ENCODE peak calls at places on chromosome 12, in ten cellular contexts. One of them, this sample, is unnamed.

GRCh38 chr12:108779998-108780688 is 48.8 kb upstream of the CORO1C start:
- DNase-seq in hepatocyte: no peak
- DNase-seq in HFF-Myc: no peak
- DNase-seq in MM.1S: no peak
- DNase-seq in prostate gland: no peak
- DNase-seq in mucosa of descending colon: no peak
- DNase-seq in AG09309: no peak
- DNase-seq in CD4-positive, alpha-beta T cell: no peak
- DNase-seq in IMR-90: no peak
- DNase-seq in neural crest cell: no peak
- DNase-seq in this sample: no peak

GRCh38 chr12:7190268-7191055 is 976 bp downstream of the PEX5 start:
- DNase-seq in hepatocyte: peak
- DNase-seq in HFF-Myc: no peak
- DNase-seq in MM.1S: no peak
- DNase-seq in prostate gland: peak
- DNase-seq in mucosa of descending colon: peak
- DNase-seq in AG09309: no peak
- DNase-seq in CD4-positive, alpha-beta T cell: no peak
- DNase-seq in IMR-90: peak
- DNase-seq in neural crest cell: peak
- DNase-seq in this sample: peak

GRCh38 chr12:26122681-26123481 is 2.0 kb downstream of the BHLHE41 start:
- DNase-seq in hepatocyte: peak
- DNase-seq in HFF-Myc: peak
- DNase-seq in MM.1S: peak
- DNase-seq in prostate gland: peak
- DNase-seq in mucosa of descending colon: peak
- DNase-seq in AG09309: no peak
- DNase-seq in CD4-positive, alpha-beta T cell: no peak
- DNase-seq in IMR-90: peak
- DNase-seq in neural crest cell: peak
- DNase-seq in this sample: peak

GRCh38 chr12:53777936-53778644 is 26.3 kb upstream of the CISTR start:
- DNase-seq in hepatocyte: no peak
- DNase-seq in HFF-Myc: no peak
- DNase-seq in MM.1S: no peak
- DNase-seq in prostate gland: no peak
- DNase-seq in mucosa of descending colon: peak
- DNase-seq in AG09309: no peak
- DNase-seq in CD4-positive, alpha-beta T cell: no peak
- DNase-seq in IMR-90: no peak
- DNase-seq in neural crest cell: no peak
- DNase-seq in this sample: no peak

GRCh38 chr12:2265461-2266167 is 212.8 kb downstream of the CACNA1C start:
- DNase-seq in hepatocyte: no peak
- DNase-seq in HFF-Myc: no peak
- DNase-seq in MM.1S: no peak
- DNase-seq in prostate gland: no peak
- DNase-seq in mucosa of descending colon: no peak
- DNase-seq in AG09309: no peak
- DNase-seq in CD4-positive, alpha-beta T cell: no peak
- DNase-seq in IMR-90: no peak
- DNase-seq in neural crest cell: no peak
- DNase-seq in this sample: no peak

GRCh38 chr12:9095322-9095721 is 20.4 kb downstream of the A2M start:
- DNase-seq in hepatocyte: no peak
- DNase-seq in HFF-Myc: no peak
- DNase-seq in MM.1S: no peak
- DNase-seq in prostate gland: no peak
- DNase-seq in mucosa of descending colon: no peak
- DNase-seq in AG09309: no peak
- DNase-seq in CD4-positive, alpha-beta T cell: no peak
- DNase-seq in IMR-90: no peak
- DNase-seq in neural crest cell: no peak
- DNase-seq in this sample: no peak

GRCh38 chr12:96132819-96133218 is 61.4 kb upstream of the ELK3 start:
- DNase-seq in hepatocyte: no peak
- DNase-seq in HFF-Myc: peak
- DNase-seq in MM.1S: no peak
- DNase-seq in prostate gland: no peak
- DNase-seq in mucosa of descending colon: peak
- DNase-seq in AG09309: no peak
- DNase-seq in CD4-positive, alpha-beta T cell: peak
- DNase-seq in IMR-90: no peak
- DNase-seq in neural crest cell: no peak
- DNase-seq in this sample: no peak

GRCh38 chr12:78121969-78122610 is 291.4 kb downstream of the NAV3 start:
- DNase-seq in hepatocyte: peak
- DNase-seq in HFF-Myc: peak
- DNase-seq in MM.1S: no peak
- DNase-seq in prostate gland: no peak
- DNase-seq in mucosa of descending colon: no peak
- DNase-seq in AG09309: no peak
- DNase-seq in CD4-positive, alpha-beta T cell: no peak
- DNase-seq in IMR-90: peak
- DNase-seq in neural crest cell: no peak
- DNase-seq in this sample: no peak

GRCh38 chr12:47577213-47577612 is 128.6 kb downstream of the RPAP3 start:
- DNase-seq in hepatocyte: no peak
- DNase-seq in HFF-Myc: no peak
- DNase-seq in MM.1S: no peak
- DNase-seq in prostate gland: no peak
- DNase-seq in mucosa of descending colon: no peak
- DNase-seq in AG09309: no peak
- DNase-seq in CD4-positive, alpha-beta T cell: no peak
- DNase-seq in IMR-90: no peak
- DNase-seq in neural crest cell: no peak
- DNase-seq in this sample: no peak

GRCh38 chr12:7374423-7375144 is 69.4 kb downstream of the CD163L1 start:
- DNase-seq in hepatocyte: peak
- DNase-seq in HFF-Myc: no peak
- DNase-seq in MM.1S: peak
- DNase-seq in prostate gland: no peak
- DNase-seq in mucosa of descending colon: peak
- DNase-seq in AG09309: peak
- DNase-seq in CD4-positive, alpha-beta T cell: no peak
- DNase-seq in IMR-90: peak
- DNase-seq in neural crest cell: no peak
- DNase-seq in this sample: peak

GRCh38 chr12:69821032-69821431 is 4.0 kb upstream of the MYRFL start:
- DNase-seq in hepatocyte: no peak
- DNase-seq in HFF-Myc: no peak
- DNase-seq in MM.1S: no peak
- DNase-seq in prostate gland: no peak
- DNase-seq in mucosa of descending colon: no peak
- DNase-seq in AG09309: no peak
- DNase-seq in CD4-positive, alpha-beta T cell: no peak
- DNase-seq in IMR-90: no peak
- DNase-seq in neural crest cell: no peak
- DNase-seq in this sample: no peak

GRCh38 chr12:89863968-89864367 is 155.3 kb upstream of the ATP2B1 start:
- DNase-seq in hepatocyte: no peak
- DNase-seq in HFF-Myc: no peak
- DNase-seq in MM.1S: peak
- DNase-seq in prostate gland: no peak
- DNase-seq in mucosa of descending colon: no peak
- DNase-seq in AG09309: no peak
- DNase-seq in CD4-positive, alpha-beta T cell: no peak
- DNase-seq in IMR-90: no peak
- DNase-seq in neural crest cell: no peak
- DNase-seq in this sample: no peak

GRCh38 chr12:1573960-1574862 is 20.2 kb downstream of the FBXL14 start:
- DNase-seq in hepatocyte: peak
- DNase-seq in HFF-Myc: no peak
- DNase-seq in MM.1S: no peak
- DNase-seq in prostate gland: no peak
- DNase-seq in mucosa of descending colon: no peak
- DNase-seq in AG09309: no peak
- DNase-seq in CD4-positive, alpha-beta T cell: no peak
- DNase-seq in IMR-90: no peak
- DNase-seq in neural crest cell: no peak
- DNase-seq in this sample: no peak

GRCh38 chr12:4595881-4596280 is 33.9 kb downstream of the DYRK4 start:
- DNase-seq in hepatocyte: no peak
- DNase-seq in HFF-Myc: no peak
- DNase-seq in MM.1S: no peak
- DNase-seq in prostate gland: no peak
- DNase-seq in mucosa of descending colon: no peak
- DNase-seq in AG09309: no peak
- DNase-seq in CD4-positive, alpha-beta T cell: no peak
- DNase-seq in IMR-90: no peak
- DNase-seq in neural crest cell: no peak
- DNase-seq in this sample: no peak

GRCh38 chr12:107131832-107132616 is 38.7 kb upstream of the CRY1 start:
- DNase-seq in hepatocyte: peak
- DNase-seq in HFF-Myc: peak
- DNase-seq in MM.1S: peak
- DNase-seq in prostate gland: peak
- DNase-seq in mucosa of descending colon: peak
- DNase-seq in AG09309: no peak
- DNase-seq in CD4-positive, alpha-beta T cell: no peak
- DNase-seq in IMR-90: peak
- DNase-seq in neural crest cell: peak
- DNase-seq in this sample: peak

GRCh38 chr12:115051378-115051777 is 367.4 kb upstream of the TBX3 start:
- DNase-seq in hepatocyte: no peak
- DNase-seq in HFF-Myc: no peak
- DNase-seq in MM.1S: no peak
- DNase-seq in prostate gland: no peak
- DNase-seq in mucosa of descending colon: no peak
- DNase-seq in AG09309: no peak
- DNase-seq in CD4-positive, alpha-beta T cell: no peak
- DNase-seq in IMR-90: no peak
- DNase-seq in neural crest cell: no peak
- DNase-seq in this sample: peak

GRCh38 chr12:32947203-32947795 is 50.7 kb upstream of the PKP2 start:
- DNase-seq in hepatocyte: peak
- DNase-seq in HFF-Myc: no peak
- DNase-seq in MM.1S: peak
- DNase-seq in prostate gland: no peak
- DNase-seq in mucosa of descending colon: no peak
- DNase-seq in AG09309: no peak
- DNase-seq in CD4-positive, alpha-beta T cell: no peak
- DNase-seq in IMR-90: no peak
- DNase-seq in neural crest cell: no peak
- DNase-seq in this sample: no peak
- TF ChIP-seq CTCF in hepatocyte: peak
- TF ChIP-seq CTCF in HFF-Myc: no peak
- TF ChIP-seq CTCF in MM.1S: peak
- TF ChIP-seq CTCF in prostate gland: no peak
- TF ChIP-seq CTCF in mucosa of descending colon: no peak
- TF ChIP-seq CTCF in AG09309: no peak
- TF ChIP-seq CTCF in CD4-positive, alpha-beta T cell: no peak
- TF ChIP-seq CTCF in IMR-90: no peak
- TF ChIP-seq CTCF in neural crest cell: peak
- TF ChIP-seq CTCF in this sample: no peak

DNA sequence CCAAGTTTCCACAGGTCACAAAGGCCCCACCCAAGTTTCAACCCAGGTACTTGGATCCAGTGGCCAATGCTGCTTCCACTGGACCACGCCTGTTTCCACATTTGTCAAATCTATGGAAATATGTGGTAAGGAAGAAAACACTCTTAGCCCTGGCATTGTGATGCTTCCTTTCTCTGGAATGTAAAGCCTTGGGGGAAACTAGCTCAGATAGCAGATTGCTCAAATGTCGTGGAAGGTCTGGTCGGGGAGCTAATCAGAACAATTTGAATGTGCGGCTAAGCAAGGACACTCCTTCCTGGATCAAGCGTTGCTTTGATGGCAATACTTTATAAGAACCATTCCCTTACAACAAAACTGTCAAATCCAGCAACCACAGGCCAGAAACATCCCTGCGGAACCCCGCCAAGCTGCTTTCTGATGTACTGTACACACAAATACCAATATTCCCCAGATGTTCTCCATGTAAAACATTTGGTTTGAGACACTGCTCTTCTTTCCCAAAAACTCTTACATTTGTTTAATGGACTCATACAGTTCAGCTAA is 20.4 kb downstream of the NUAK1 start:
- DNase-seq in hepatocyte: no peak
- DNase-seq in HFF-Myc: no peak
- DNase-seq in MM.1S: no peak
- DNase-seq in prostate gland: no peak
- DNase-seq in mucosa of descending colon: no peak
- DNase-seq in AG09309: no peak
- DNase-seq in CD4-positive, alpha-beta T cell: no peak
- DNase-seq in IMR-90: no peak
- DNase-seq in neural crest cell: no peak
- DNase-seq in this sample: no peak
- TF ChIP-seq CTCF in hepatocyte: no peak
- TF ChIP-seq CTCF in HFF-Myc: no peak
- TF ChIP-seq CTCF in MM.1S: no peak
- TF ChIP-seq CTCF in prostate gland: no peak
- TF ChIP-seq CTCF in mucosa of descending colon: no peak
- TF ChIP-seq CTCF in AG09309: no peak
- TF ChIP-seq CTCF in CD4-positive, alpha-beta T cell: no peak
- TF ChIP-seq CTCF in IMR-90: no peak
- TF ChIP-seq CTCF in neural crest cell: no peak
- TF ChIP-seq CTCF in this sample: no peak

GRCh38 chr12:105281694-105282049 is 45.7 kb upstream of the APPL2 start:
- DNase-seq in hepatocyte: peak
- DNase-seq in HFF-Myc: no peak
- DNase-seq in MM.1S: no peak
- DNase-seq in prostate gland: no peak
- DNase-seq in mucosa of descending colon: peak
- DNase-seq in AG09309: no peak
- DNase-seq in CD4-positive, alpha-beta T cell: no peak
- DNase-seq in IMR-90: no peak
- DNase-seq in neural crest cell: no peak
- DNase-seq in this sample: no peak
- TF ChIP-seq CTCF in hepatocyte: no peak
- TF ChIP-seq CTCF in HFF-Myc: no peak
- TF ChIP-seq CTCF in MM.1S: no peak
- TF ChIP-seq CTCF in prostate gland: no peak
- TF ChIP-seq CTCF in mucosa of descending colon: peak
- TF ChIP-seq CTCF in AG09309: no peak
- TF ChIP-seq CTCF in CD4-positive, alpha-beta T cell: no peak
- TF ChIP-seq CTCF in IMR-90: no peak
- TF ChIP-seq CTCF in neural crest cell: no peak
- TF ChIP-seq CTCF in this sample: no peak

DNA sequence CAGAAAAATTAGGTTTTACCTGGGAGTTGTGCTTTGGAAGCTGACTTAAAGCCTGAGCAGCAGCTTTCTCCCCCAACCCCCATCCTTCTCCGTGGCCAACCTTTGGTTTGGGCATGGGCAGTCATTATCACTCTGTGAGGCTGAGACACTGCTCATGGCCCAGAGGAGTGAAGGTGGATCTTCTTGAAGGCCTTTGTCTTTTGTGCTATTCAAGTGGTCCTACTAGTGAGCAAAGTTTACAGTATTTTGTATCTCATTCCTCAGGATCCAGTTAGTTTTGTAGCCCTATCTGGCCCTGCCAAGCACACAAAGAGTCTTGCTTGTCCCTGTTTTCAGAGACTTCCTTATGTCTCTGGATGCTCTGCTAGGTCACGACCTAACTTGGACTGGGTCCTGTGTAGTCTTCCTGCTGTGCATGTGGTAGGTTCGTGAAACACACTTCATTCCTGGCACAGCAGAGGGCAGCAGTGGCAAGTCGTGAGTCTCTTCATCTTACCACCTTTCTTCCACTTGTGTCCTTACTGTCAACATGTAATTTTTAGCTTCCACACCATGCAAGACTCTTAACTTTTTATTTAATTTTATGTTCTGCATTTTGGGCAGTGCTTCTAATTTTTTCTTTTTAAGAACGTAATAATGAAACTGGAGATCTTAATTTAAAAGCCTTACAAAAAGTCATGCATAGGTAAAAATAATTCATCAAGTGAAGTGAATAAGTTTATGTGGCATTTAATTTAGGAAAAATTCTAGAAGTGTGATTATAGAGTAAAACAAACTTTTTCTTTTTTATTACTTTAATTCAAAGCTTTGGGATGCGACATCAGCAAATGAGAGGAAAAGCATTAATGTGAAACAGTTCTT is 53.7 kb downstream of the APAF1 start:
- DNase-seq in hepatocyte: no peak
- DNase-seq in HFF-Myc: peak
- DNase-seq in MM.1S: peak
- DNase-seq in prostate gland: peak
- DNase-seq in mucosa of descending colon: peak
- DNase-seq in AG09309: peak
- DNase-seq in CD4-positive, alpha-beta T cell: peak
- DNase-seq in IMR-90: peak
- DNase-seq in neural crest cell: no peak
- DNase-seq in this sample: no peak
- TF ChIP-seq CTCF in hepatocyte: no peak
- TF ChIP-seq CTCF in HFF-Myc: peak
- TF ChIP-seq CTCF in MM.1S: peak
- TF ChIP-seq CTCF in prostate gland: peak
- TF ChIP-seq CTCF in mucosa of descending colon: no peak
- TF ChIP-seq CTCF in AG09309: peak
- TF ChIP-seq CTCF in CD4-positive, alpha-beta T cell: peak
- TF ChIP-seq CTCF in IMR-90: peak
- TF ChIP-seq CTCF in neural crest cell: no peak
- TF ChIP-seq CTCF in this sample: no peak

This sample was measured in nephron progenitor cell.